ENCODE peak calls at places on chromosomes 3 and 15, in six cellular contexts. B, M, U, A, R and Q are unnamed samples.

GRCh38 chr15:71088155-71088554 is 27.1 kb upstream of the THSD4 start:
- DNase-seq in U (no peak), B (no peak), M (no peak), A (no peak), R (no peak), Q (no peak)

GRCh38 chr3:134313839-134314587 is 60.2 kb downstream of the AMOTL2 start:
- DNase-seq in M (no peak), A (peak; percentile 45), B (peak; percentile 27), R (no peak), U (no peak), Q (no peak)

GRCh38 chr3:71163216-71163918 is 420.2 kb downstream of the FOXP1 start:
- DNase-seq in A (no peak), M (no peak), R (no peak), U (no peak), B (no peak), Q (no peak)

GRCh38 chr3:183533410-183534132 is 21.9 kb downstream of the KLHL6 start:
- DNase-seq in A (no peak), M (no peak), B (no peak), U (no peak), R (no peak), Q (no peak)

GRCh38 chr3:3125977-3126376 is 763 bp upstream of the TRNT1 start:
- DNase-seq in M (no peak), A (no peak), R (no peak), U (no peak), B (no peak), Q (no peak)

GRCh38 chr3:47932431-47932830 is 83.8 kb downstream of the MAP4 start:
- DNase-seq in B (no peak), U (no peak), R (no peak), A (no peak), M (no peak), Q (no peak)

GRCh38 chr3:171142985-171143384 is 116.5 kb upstream of the SLC2A2 start:
- DNase-seq in U (no peak), M (no peak), B (peak; percentile 45), A (no peak), R (no peak), Q (no peak)

GRCh38 chr3:132721479-132722164 is 587 bp downstream of the NPHP3 start:
- DNase-seq in R (no peak), M (no peak), A (peak; percentile 78), B (peak; percentile 59), U (no peak), Q (no peak)

GRCh38 chr15:42691308-42691707 is 45.6 kb downstream of the CDAN1 start:
- DNase-seq in U (no peak), R (no peak), M (no peak), B (no peak), A (no peak), Q (no peak)

GRCh38 chr3:20324664-20325478 is 138.9 kb upstream of the SGO1 start:
- DNase-seq in R (no peak), B (no peak), M (peak; percentile 39), A (no peak), U (no peak), Q (no peak)

GRCh38 chr3:84836961-84837360 is 121.8 kb upstream of the CADM2 start:
- DNase-seq in B (no peak), M (no peak), U (no peak), R (no peak), A (peak; percentile 63), Q (peak; percentile 93)

GRCh38 chr3:78148986-78149717 is 1109.3 kb downstream of the ROBO2 start:
- DNase-seq in B (no peak), R (no peak), U (no peak), A (no peak), M (no peak), Q (no peak)

GRCh38 chr3:127032296-127032990 is 49.5 kb downstream of the PLXNA1 start:
- DNase-seq in M (no peak), R (no peak), A (no peak), U (no peak), B (no peak), Q (no peak)

GRCh38 chr3:61868499-61868898 is 307.1 kb downstream of the PTPRG start:
- DNase-seq in R (no peak), U (no peak), M (no peak), A (no peak), B (no peak), Q (no peak)

GRCh38 chr15:51444112-51444511 is 102.7 kb downstream of the GLDN start:
- DNase-seq in A (no peak), R (no peak), B (no peak), M (no peak), U (no peak), Q (no peak)

GRCh38 chr3:144549161-144549560 is 577.5 kb downstream of the DIPK2A start:
- DNase-seq in B (no peak), R (no peak), A (no peak), U (no peak), M (no peak), Q (peak; percentile 16)

GRCh38 chr15:70320077-70320830 is 222.5 kb upstream of the TLE3 start:
- DNase-seq in U (no peak), B (no peak), A (no peak), M (no peak), R (no peak), Q (no peak)

GRCh38 chr3:46660543-46661523 is 32.6 kb downstream of the ALS2CL start:
- DNase-seq in U (peak; percentile 6), A (peak; percentile 47), M (no peak), R (no peak), B (no peak), Q (no peak)

GRCh38 chr3:72320096-72320910 is 527.9 kb downstream of the SHQ1 start:
- DNase-seq in M (no peak), U (peak; percentile 16), A (no peak), B (no peak), R (no peak), Q (no peak)
- TF ChIP-seq ZNF274 in M (no peak), U (no peak), A (no peak), B (no peak), R (no peak), Q (no peak)

DNA sequence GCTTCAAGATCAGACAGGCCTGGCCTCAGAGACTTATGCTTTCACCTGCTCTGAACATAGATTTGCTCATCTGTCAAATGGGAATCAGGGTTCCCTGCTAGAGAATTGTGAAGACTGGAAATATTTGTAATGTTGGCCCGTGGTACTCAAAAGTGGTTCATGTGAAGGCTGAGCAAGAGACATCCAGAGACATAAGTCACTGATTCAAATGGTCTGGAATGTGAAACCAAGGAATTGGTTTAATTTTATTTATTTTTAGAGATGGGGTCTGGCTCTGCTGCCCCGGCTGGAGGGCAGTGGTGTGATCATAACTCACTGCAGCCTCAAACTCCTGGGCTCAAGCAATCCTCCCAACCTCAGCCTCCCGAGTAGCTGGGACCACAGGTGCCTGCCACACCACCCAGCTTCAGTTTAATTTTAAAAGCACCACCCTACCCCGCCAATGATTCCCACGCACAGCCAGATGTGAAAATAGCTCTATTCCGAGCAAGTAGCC is 60.1 kb downstream of the DAPK2 start:
- DNase-seq in U (no peak), A (no peak), R (no peak), B (no peak), M (no peak), Q (no peak)
- H3K4me1 ChIP-seq in U (peaks cover 32% of the 10 kb centered on the region), A (no peaks in the 10 kb centered on the region), R (no peaks in the 10 kb centered on the region), B (no peaks in the 10 kb centered on the region), M (peaks cover 71% of the 10 kb centered on the region), Q (peaks cover 2% of the 10 kb centered on the region)

DNA sequence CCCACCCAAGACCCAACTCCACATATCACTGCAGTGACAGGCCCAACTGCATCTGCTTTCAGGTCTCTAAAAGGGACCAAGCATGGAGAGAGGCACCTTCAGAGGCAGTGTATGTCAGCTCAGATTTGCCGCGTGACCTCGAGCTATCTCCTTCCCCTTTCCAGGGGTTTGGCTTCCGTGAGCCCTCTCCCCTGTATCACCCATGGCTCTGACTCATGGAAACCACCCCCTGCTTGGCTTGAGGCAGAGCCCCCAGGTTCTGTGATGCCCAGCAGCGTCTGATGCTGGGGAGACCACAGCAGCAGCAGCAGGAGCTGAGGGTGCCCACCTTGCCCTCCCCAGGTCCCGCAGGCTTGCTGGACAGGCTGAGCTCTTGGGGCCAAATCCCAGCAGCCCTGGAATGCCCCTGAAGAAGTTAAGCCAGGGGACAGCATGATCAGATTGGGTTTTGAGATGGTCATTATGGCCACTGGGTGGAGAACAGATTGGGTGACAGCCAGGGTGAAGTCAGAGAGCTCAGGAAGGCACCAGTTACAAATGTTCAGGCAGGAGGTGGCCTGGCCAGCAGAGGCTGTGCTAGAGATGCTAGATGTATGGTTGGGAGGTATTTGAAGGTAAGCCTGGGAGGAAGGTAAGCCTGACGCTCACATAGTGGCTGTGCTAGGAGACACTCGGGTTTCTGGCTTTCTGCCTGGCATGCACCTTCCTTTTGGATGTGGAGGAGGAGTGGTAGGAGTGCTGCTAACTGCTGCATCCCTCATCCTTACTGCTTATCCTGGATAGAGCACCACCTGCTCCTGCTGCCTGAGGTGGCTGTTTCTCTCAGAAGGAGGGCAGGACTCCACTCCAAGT is 42.9 kb downstream of the FGD5 start:
- DNase-seq in R (no peak), U (no peak), M (no peak), B (no peak), A (no peak), Q (no peak)
- TF ChIP-seq ZNF274 in R (no peak), U (no peak), M (no peak), B (no peak), A (no peak), Q (no peak)

GRCh38 chr3:23162939-23163338 is 40.2 kb upstream of the UBE2E2 start:
- DNase-seq in M (peak; percentile 64), B (no peak), A (no peak), U (no peak), R (no peak), Q (no peak)
- H3K4me1 ChIP-seq in M (peaks cover 43% of the 10 kb centered on the region), B (no peaks in the 10 kb centered on the region), A (no peaks in the 10 kb centered on the region), U (no peaks in the 10 kb centered on the region), R (no peaks in the 10 kb centered on the region), Q (no peaks in the 10 kb centered on the region)

GRCh38 chr3:194377708-194378107 is 8.2 kb upstream of the LRRC15 start:
- DNase-seq in B (no peak), A (no peak), U (no peak), M (no peak), R (no peak), Q (no peak)
- TF ChIP-seq ZNF274 in B (no peak), A (no peak), U (no peak), M (no peak), R (no peak), Q (no peak)

GRCh38 chr15:67115567-67115966 is 50.2 kb downstream of the SMAD3 start:
- DNase-seq in U (no peak), R (no peak), M (no peak), A (no peak), B (no peak), Q (no peak)
- H3K4me1 ChIP-seq in U (peaks cover 12% of the 10 kb centered on the region), R (peaks cover 68% of the 10 kb centered on the region), M (peaks cover 46% of the 10 kb centered on the region), A (no peaks in the 10 kb centered on the region), B (peaks cover 73% of the 10 kb centered on the region), Q (peaks cover 6% of the 10 kb centered on the region)